ENCODE peak calls at places on chromosomes 1 and 21, in four cellular contexts. One of them, this sample, is unnamed.

GRCh38 chr1:10905841-10906655 is 106.4 kb upstream of the TARDBP start:
- DNase-seq in heart left ventricle: peak
- DNase-seq in hepatocyte: no peak
- DNase-seq in skeletal muscle cell: no peak
- DNase-seq in this sample: no peak

GRCh38 chr1:39110325-39110851 is 84.2 kb downstream of the NDUFS5 start:
- DNase-seq in heart left ventricle: no peak
- DNase-seq in hepatocyte: no peak
- DNase-seq in skeletal muscle cell: peak
- DNase-seq in this sample: no peak

GRCh38 chr1:218456449-218456848 is 111.3 kb downstream of the TGFB2 start:
- DNase-seq in heart left ventricle: no peak
- DNase-seq in hepatocyte: no peak
- DNase-seq in skeletal muscle cell: no peak
- DNase-seq in this sample: no peak

GRCh38 chr1:95233321-95233736 is 681 bp upstream of the RWDD3 start:
- DNase-seq in heart left ventricle: peak
- DNase-seq in hepatocyte: peak
- DNase-seq in skeletal muscle cell: no peak
- DNase-seq in this sample: no peak

GRCh38 chr1:167428418-167428817 is 89.9 kb downstream of the CD247 start:
- DNase-seq in heart left ventricle: no peak
- DNase-seq in hepatocyte: no peak
- DNase-seq in skeletal muscle cell: no peak
- DNase-seq in this sample: no peak

GRCh38 chr1:74474585-74474984 is 37.8 kb downstream of the LRRC53 start:
- DNase-seq in heart left ventricle: no peak
- DNase-seq in hepatocyte: no peak
- DNase-seq in skeletal muscle cell: no peak
- DNase-seq in this sample: no peak

GRCh38 chr1:34898220-34898820 is 31.1 kb downstream of the DLGAP3 start:
- DNase-seq in heart left ventricle: no peak
- DNase-seq in hepatocyte: no peak
- DNase-seq in skeletal muscle cell: no peak
- DNase-seq in this sample: no peak

GRCh38 chr1:162627662-162628296 is 4.5 kb upstream of the DDR2 start:
- DNase-seq in heart left ventricle: no peak
- DNase-seq in hepatocyte: no peak
- DNase-seq in skeletal muscle cell: no peak
- DNase-seq in this sample: no peak

GRCh38 chr21:45169001-45169400 is 94.6 kb downstream of the ADARB1 start:
- DNase-seq in heart left ventricle: no peak
- DNase-seq in hepatocyte: no peak
- DNase-seq in skeletal muscle cell: no peak
- DNase-seq in this sample: no peak

GRCh38 chr1:56477164-56478111 is 101.9 kb downstream of the PLPP3 start:
- DNase-seq in heart left ventricle: peak
- DNase-seq in hepatocyte: peak
- DNase-seq in skeletal muscle cell: no peak
- DNase-seq in this sample: no peak

GRCh38 chr21:29217818-29218252 is 80.9 kb upstream of the BACH1 start:
- DNase-seq in heart left ventricle: no peak
- DNase-seq in hepatocyte: peak
- DNase-seq in skeletal muscle cell: peak
- DNase-seq in this sample: no peak

GRCh38 chr1:233334092-233334491 is 6.6 kb downstream of the MAP3K21 start:
- DNase-seq in heart left ventricle: no peak
- DNase-seq in hepatocyte: no peak
- DNase-seq in skeletal muscle cell: no peak
- DNase-seq in this sample: no peak

GRCh38 chr1:98119793-98120192 is 199.0 kb upstream of the DPYD start:
- DNase-seq in heart left ventricle: no peak
- DNase-seq in hepatocyte: peak
- DNase-seq in skeletal muscle cell: no peak
- DNase-seq in this sample: no peak

DNA sequence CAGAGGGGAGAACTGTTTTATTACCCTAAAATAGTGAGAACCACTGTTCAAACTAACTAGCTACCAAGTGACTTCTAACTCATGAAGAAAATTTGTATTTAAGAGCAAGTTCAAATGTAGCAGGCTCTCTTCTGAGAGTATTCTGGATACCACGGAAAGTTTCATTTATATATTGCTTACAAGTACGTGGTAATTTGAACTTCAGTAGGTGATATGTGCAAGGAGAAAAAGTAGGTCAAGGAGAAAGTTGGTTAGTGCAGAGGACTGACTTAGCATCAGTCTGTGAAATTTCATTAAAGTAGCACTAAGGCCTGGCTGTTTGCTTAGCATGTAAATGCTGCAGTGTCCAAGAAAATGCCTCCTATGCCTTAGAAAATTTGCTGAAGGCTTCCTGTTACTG is 16.7 kb downstream of the SERPINC1 start:
- DNase-seq in heart left ventricle: no peak
- DNase-seq in hepatocyte: no peak
- DNase-seq in skeletal muscle cell: no peak
- DNase-seq in this sample: no peak
- H3K4me3 ChIP-seq in heart left ventricle: no peak
- H3K4me3 ChIP-seq in hepatocyte: no peak
- H3K4me3 ChIP-seq in skeletal muscle cell: no peak
- H3K4me3 ChIP-seq in this sample: no peak

GRCh38 chr1:214439352-214440119 is 111.9 kb downstream of the PTPN14 start:
- DNase-seq in heart left ventricle: no peak
- DNase-seq in hepatocyte: peak
- DNase-seq in skeletal muscle cell: peak
- DNase-seq in this sample: peak
- H3K4me3 ChIP-seq in heart left ventricle: no peak
- H3K4me3 ChIP-seq in hepatocyte: no peak
- H3K4me3 ChIP-seq in skeletal muscle cell: no peak
- H3K4me3 ChIP-seq in this sample: no peak

GRCh38 chr21:34560021-34560420 is 48.0 kb upstream of the KCNE1 start:
- DNase-seq in heart left ventricle: no peak
- DNase-seq in hepatocyte: no peak
- DNase-seq in skeletal muscle cell: no peak
- DNase-seq in this sample: no peak
- H3K4me3 ChIP-seq in heart left ventricle: no peak
- H3K4me3 ChIP-seq in hepatocyte: no peak
- H3K4me3 ChIP-seq in skeletal muscle cell: no peak
- H3K4me3 ChIP-seq in this sample: no peak

GRCh38 chr21:31665397-31665796 is 5.9 kb downstream of the SOD1 start:
- DNase-seq in heart left ventricle: no peak
- DNase-seq in hepatocyte: no peak
- DNase-seq in skeletal muscle cell: peak
- DNase-seq in this sample: no peak

GRCh38 chr21:31668651-31669491 is 9.4 kb downstream of the SOD1 start:
- DNase-seq in heart left ventricle: no peak
- DNase-seq in hepatocyte: no peak
- DNase-seq in skeletal muscle cell: no peak
- DNase-seq in this sample: no peak

GRCh38 chr21:31666445-31667010 is 7.0 kb downstream of the SOD1 start:
- DNase-seq in heart left ventricle: no peak
- DNase-seq in hepatocyte: no peak
- DNase-seq in skeletal muscle cell: no peak
- DNase-seq in this sample: no peak

GRCh38 chr21:31667639-31668038 is 8.1 kb downstream of the SOD1 start:
- DNase-seq in heart left ventricle: no peak
- DNase-seq in hepatocyte: no peak
- DNase-seq in skeletal muscle cell: no peak
- DNase-seq in this sample: no peak

DNA sequence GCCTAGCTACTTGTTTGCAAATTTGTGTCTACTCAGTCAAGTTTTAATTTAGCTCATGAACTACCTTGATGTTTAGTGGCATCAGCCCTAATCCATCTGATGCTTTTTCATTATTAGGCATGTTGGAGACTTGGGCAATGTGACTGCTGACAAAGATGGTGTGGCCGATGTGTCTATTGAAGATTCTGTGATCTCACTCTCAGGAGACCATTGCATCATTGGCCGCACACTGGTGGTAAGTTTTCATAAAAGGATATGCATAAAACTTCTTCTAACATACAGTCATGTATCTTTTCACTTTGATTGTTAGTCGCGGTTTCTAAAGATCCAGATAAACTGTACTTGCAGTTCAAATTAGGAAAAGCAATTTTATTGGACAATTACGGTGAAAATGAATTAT is 7.6 kb downstream of the SOD1 start:
- DNase-seq in heart left ventricle: no peak
- DNase-seq in hepatocyte: no peak
- DNase-seq in skeletal muscle cell: no peak
- DNase-seq in this sample: no peak
- H3K4me3 ChIP-seq in heart left ventricle: no peak
- H3K4me3 ChIP-seq in hepatocyte: no peak
- H3K4me3 ChIP-seq in skeletal muscle cell: no peak
- H3K4me3 ChIP-seq in this sample: no peak

DNA sequence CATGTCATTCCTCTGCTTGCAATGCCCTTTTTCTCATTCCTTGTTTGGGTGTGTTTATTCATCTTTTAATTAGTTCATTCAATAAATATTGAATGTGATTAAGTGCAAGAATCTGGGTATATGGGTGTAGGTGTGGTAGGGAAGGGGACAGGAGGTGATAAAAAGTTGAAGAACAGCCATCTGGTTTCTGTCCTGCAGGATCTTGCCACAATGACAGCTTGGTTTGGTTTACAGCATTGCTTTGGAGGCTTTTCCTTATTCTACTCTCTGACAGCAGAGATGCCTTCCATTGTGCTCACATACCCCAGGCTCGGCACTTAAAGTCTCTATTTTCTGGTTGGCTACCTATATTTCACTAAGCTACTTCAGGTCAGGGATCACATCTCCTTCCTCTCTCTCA is 3.0 kb upstream of the REG4 start:
- DNase-seq in heart left ventricle: no peak
- DNase-seq in hepatocyte: no peak
- DNase-seq in skeletal muscle cell: no peak
- DNase-seq in this sample: no peak
- H3K4me3 ChIP-seq in heart left ventricle: no peak
- H3K4me3 ChIP-seq in hepatocyte: no peak
- H3K4me3 ChIP-seq in skeletal muscle cell: no peak
- H3K4me3 ChIP-seq in this sample: no peak

DNA sequence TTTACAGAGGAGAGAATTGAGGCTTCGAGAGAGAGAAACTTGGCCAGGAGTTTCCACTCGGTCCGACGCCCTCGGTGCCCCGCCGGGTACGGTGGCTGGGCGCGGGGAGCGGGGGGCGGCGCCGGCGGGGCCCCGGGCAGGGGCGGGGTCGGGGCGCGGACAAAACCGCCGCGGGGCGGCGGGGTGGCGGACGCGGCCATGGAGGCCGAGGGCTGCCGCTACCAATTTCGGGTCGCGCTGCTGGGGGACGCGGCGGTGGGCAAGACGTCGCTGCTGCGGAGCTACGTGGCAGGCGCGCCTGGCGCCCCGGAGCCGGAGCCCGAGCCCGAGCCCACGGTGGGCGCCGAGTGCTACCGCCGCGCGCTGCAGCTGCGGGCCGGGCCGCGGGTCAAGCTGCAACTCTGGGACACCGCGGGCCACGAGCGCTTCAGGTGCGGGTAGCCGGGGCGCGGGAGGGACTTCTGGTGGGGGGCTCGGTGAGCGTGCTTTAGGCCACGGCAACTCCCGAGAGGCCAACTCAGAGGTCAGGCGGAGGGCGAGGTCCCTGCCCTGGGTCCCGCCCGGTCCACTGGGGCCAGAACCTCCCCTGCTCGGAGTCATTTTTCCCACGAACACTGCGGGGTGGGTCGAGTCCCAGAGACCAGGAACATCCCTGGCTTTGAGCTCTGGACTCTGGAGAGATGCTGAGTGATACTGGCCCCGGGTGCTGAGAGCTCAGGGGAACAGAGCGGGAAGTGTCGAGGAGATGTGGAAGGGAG is 428 bp downstream of the RAB42 start:
- DNase-seq in heart left ventricle: peak
- DNase-seq in hepatocyte: peak
- DNase-seq in skeletal muscle cell: no peak
- DNase-seq in this sample: no peak
- H3K4me3 ChIP-seq in heart left ventricle: peak
- H3K4me3 ChIP-seq in hepatocyte: peak
- H3K4me3 ChIP-seq in skeletal muscle cell: peak
- H3K4me3 ChIP-seq in this sample: peak

DNA sequence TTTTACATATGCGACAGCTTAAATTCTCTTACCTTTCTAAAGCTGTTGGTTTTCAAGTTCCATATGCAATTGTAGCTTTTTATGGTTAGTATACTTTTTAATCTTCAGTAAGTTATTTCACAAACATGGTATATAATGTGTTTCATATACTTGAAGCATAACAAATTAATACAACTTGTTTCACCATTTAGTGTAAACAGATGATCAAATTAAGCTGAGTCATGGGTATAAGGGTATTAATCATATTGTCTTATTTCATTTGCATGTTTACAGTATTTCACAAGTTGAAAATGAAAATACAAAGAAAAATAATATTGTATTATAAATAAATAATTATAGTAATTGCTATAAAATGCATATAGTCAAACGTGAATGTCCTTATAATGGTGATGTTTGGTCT is 92.1 kb downstream of the PTPRC start:
- DNase-seq in heart left ventricle: no peak
- DNase-seq in hepatocyte: no peak
- DNase-seq in skeletal muscle cell: no peak
- DNase-seq in this sample: no peak
- H3K4me3 ChIP-seq in heart left ventricle: no peak
- H3K4me3 ChIP-seq in hepatocyte: no peak
- H3K4me3 ChIP-seq in skeletal muscle cell: no peak
- H3K4me3 ChIP-seq in this sample: no peak

DNA sequence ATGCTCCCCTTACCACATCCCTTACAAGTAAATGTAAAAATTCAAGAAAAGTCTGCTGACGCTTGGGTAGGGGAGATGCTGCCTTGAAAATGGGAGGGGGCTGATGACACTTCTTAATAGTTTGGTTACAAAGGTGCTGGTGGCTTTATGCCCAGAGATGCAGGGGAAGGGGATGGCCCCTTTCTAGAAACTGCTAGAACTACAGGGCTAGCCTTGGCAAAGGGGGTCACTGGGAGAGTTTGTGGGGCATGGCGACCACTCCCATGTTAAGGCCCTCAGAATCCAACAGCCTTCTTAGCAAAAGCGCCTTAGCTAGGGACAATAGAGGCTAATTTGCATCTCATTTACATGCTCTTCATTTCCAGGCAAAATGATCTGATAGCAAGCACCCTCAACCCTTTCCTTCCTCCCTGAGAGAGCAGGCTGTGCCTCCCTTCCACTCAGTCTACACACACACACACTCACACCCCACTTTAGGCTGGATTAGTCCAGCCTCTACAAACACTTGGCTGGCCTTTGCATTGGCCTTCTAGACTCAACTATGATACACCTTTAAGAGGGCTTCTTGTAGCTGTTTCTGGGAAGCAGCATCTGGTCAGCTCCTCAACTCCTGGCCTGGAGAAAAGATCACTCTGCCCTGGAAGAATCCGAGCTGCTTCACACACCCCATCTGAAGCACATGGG is 1.8 kb downstream of the SEMA6C start:
- DNase-seq in heart left ventricle: no peak
- DNase-seq in hepatocyte: no peak
- DNase-seq in skeletal muscle cell: no peak
- DNase-seq in this sample: no peak
- H3K4me3 ChIP-seq in heart left ventricle: peak
- H3K4me3 ChIP-seq in hepatocyte: no peak
- H3K4me3 ChIP-seq in skeletal muscle cell: no peak
- H3K4me3 ChIP-seq in this sample: no peak

This sample was measured in GM12864.